ENCODE peak calls at places on chromosomes 6 and 20, in five cellular contexts. G, W, N, E and S are unnamed samples.

GRCh38 chr6:105607624-105608392 is 204.9 kb upstream of the PREP start:
- DNase-seq in G (no peak), W (no peak), N (no peak), E (no peak), S (no peak)

GRCh38 chr20:22305391-22305790 is 279.0 kb downstream of the FOXA2 start:
- DNase-seq in G (no peak), W (no peak), N (no peak), E (no peak), S (no peak)

GRCh38 chr6:170225852-170226417 is 64.9 kb downstream of the DLL1 start:
- DNase-seq in G (peak; percentile 16), W (no peak), N (no peak), E (peak; percentile 81), S (no peak)

GRCh38 chr6:43812850-43813584 is 43.0 kb downstream of the VEGFA start:
- DNase-seq in G (no peak), W (no peak), N (no peak), E (no peak), S (no peak)

GRCh38 chr6:128069180-128069579 is 168.3 kb upstream of the THEMIS start:
- DNase-seq in G (no peak), W (no peak), N (no peak), E (no peak), S (no peak)

GRCh38 chr6:159043236-159043635 is 1.6 kb downstream of the TAGAP start:
- DNase-seq in G (no peak), W (no peak), N (no peak), E (no peak), S (no peak)

GRCh38 chr6:134564705-134565104 is 246.8 kb upstream of the SGK1 start:
- DNase-seq in G (peak; percentile 86), W (no peak), N (no peak), E (no peak), S (peak; percentile 87)

GRCh38 chr20:5524886-5525285 is 208.1 kb upstream of the PROKR2 start:
- DNase-seq in G (no peak), W (no peak), N (no peak), E (no peak), S (no peak)

GRCh38 chr20:1825492-1825891 is 69.7 kb upstream of the SIRPA start:
- DNase-seq in G (no peak), W (no peak), N (no peak), E (no peak), S (no peak)

GRCh38 chr6:36381502-36382389 is 5.7 kb downstream of the ETV7 start:
- DNase-seq in G (no peak), W (peak; percentile 23), N (no peak), E (no peak), S (no peak)